ENCODE peak calls at places on chromosomes 2 and 18, in nine cellular contexts. J is epithelial cell of esophagus, T is endothelial cell of umbilical vein, W is BJ, L is fibroblast of lung, F is fibroblast of mammary gland, S is tibial nerve, R is A549, B is endodermal cell. H is an unnamed sample.

GRCh38 chr2:165198181-165198580 is 5.7 kb downstream of the SCN3A start:
- DNase-seq in W (no peak), J (no peak), T (no peak), F (no peak), L (no peak), R (no peak), B (no peak), S (no peak), H (no peak)

GRCh38 chr2:223404616-223405015 is 197.5 kb downstream of the SCG2 start:
- DNase-seq in F (no peak), L (no peak), S (no peak), R (no peak), J (peak), W (no peak), B (no peak), T (no peak), H (no peak)

GRCh38 chr18:5455644-5456043 is 88.2 kb downstream of the EPB41L3 start:
- DNase-seq in J (peak), T (peak), R (no peak), S (no peak), F (peak), L (peak), W (no peak), B (no peak), H (peak)

GRCh38 chr18:3593381-3593903 is 143.5 kb downstream of the TGIF1 start:
- DNase-seq in L (peak), W (peak), R (no peak), T (no peak), J (peak), F (peak), B (peak), S (peak), H (peak)

GRCh38 chr2:98601532-98602132 is 6.7 kb downstream of the COA5 start:
- DNase-seq in T (peak), F (peak), B (peak), S (no peak), R (peak), W (no peak), J (peak), L (peak), H (peak)

GRCh38 chr2:132577693-132578092 is 92.3 kb downstream of the LYPD1 start:
- DNase-seq in S (no peak), B (no peak), W (no peak), J (no peak), T (no peak), F (no peak), R (no peak), L (no peak), H (no peak)

GRCh38 chr2:241816431-241817121 is 7.6 kb downstream of the NEU4 start:
- DNase-seq in L (no peak), J (no peak), T (no peak), B (peak), W (no peak), S (no peak), F (no peak), R (no peak), H (no peak)

GRCh38 chr2:205495819-205496218 is 186.5 kb upstream of the NRP2 start:
- DNase-seq in F (peak), B (no peak), W (no peak), J (no peak), T (no peak), L (peak), S (no peak), R (no peak), H (peak)

GRCh38 chr2:204888222-204888621 is 342.9 kb downstream of the PARD3B start:
- DNase-seq in J (no peak), L (no peak), T (no peak), B (no peak), R (no peak), W (peak), F (peak), S (no peak), H (peak)

GRCh38 chr2:15943378-15943851 is 3.1 kb downstream of the MYCN start:
- DNase-seq in T (peak), W (no peak), S (no peak), B (peak), L (no peak), J (no peak), R (peak), F (no peak), H (no peak)

GRCh38 chr18:74551936-74552555 is 17.7 kb downstream of the CNDP1 start:
- DNase-seq in W (no peak), L (peak), B (peak), T (peak), S (peak), F (peak), R (peak), J (peak), H (peak)

GRCh38 chr2:17051558-17051957 is 385.9 kb upstream of the CYRIA start:
- DNase-seq in S (no peak), J (no peak), R (no peak), W (no peak), L (no peak), F (no peak), T (no peak), B (no peak), H (no peak)

GRCh38 chr2:239085201-239085992 is 237.5 kb downstream of the TWIST2 start:
- DNase-seq in T (no peak), J (no peak), B (no peak), W (no peak), S (no peak), R (no peak), L (no peak), F (no peak), H (no peak)

GRCh38 chr2:128441341-128442052 is 122.8 kb upstream of the HS6ST1 start:
- DNase-seq in S (no peak), T (no peak), R (no peak), J (no peak), L (no peak), W (no peak), F (no peak), B (peak), H (no peak)

GRCh38 chr2:195168369-195168768 is 488.7 kb upstream of the SLC39A10 start:
- DNase-seq in J (no peak), T (no peak), B (no peak), F (no peak), L (no peak), R (no peak), W (no peak), S (no peak), H (no peak)

GRCh38 chr2:135099802-135100483 is 47.9 kb downstream of the RAB3GAP1 start:
- DNase-seq in F (no peak), W (no peak), S (no peak), B (no peak), L (no peak), R (no peak), T (no peak), J (no peak), H (no peak)

GRCh38 chr2:99140860-99141109 is 722 bp upstream of the C2orf15 start:
- DNase-seq in B (no peak), J (no peak), S (no peak), T (no peak), F (no peak), R (no peak), L (no peak), W (no peak), H (no peak)

GRCh38 chr2:179981085-179981484 is 26.0 kb downstream of the CWC22 start:
- DNase-seq in J (peak), F (peak), S (no peak), L (peak), B (no peak), W (no peak), R (no peak), T (peak), H (peak)

GRCh38 chr2:8608411-8608954 is 73.4 kb upstream of the ID2 start:
- DNase-seq in J (no peak), W (no peak), S (no peak), R (no peak), F (peak), B (no peak), T (no peak), L (peak), H (peak)

GRCh38 chr2:225725726-225726125 is 326.2 kb downstream of the NYAP2 start:
- DNase-seq in J (no peak), R (no peak), B (no peak), S (no peak), T (peak), W (no peak), F (peak), L (peak), H (no peak)

GRCh38 chr2:156648522-156648921 is 212.3 kb downstream of the GPD2 start:
- DNase-seq in J (no peak), T (no peak), W (no peak), R (no peak), F (no peak), B (no peak), S (no peak), L (no peak), H (no peak)

GRCh38 chr2:27407798-27408491 is 1.4 kb downstream of the PPM1G start:
- DNase-seq in J (peak), W (no peak), T (peak), L (peak), F (peak), S (peak), R (peak), B (peak), H (peak)

GRCh38 chr2:159785195-159785594 is 12.8 kb downstream of the CD302 start:
- DNase-seq in B (no peak), T (no peak), R (no peak), S (no peak), J (no peak), W (no peak), L (no peak), F (no peak), H (no peak)

GRCh38 chr2:127909019-127909418 is 23.3 kb upstream of the AMMECR1L start:
- DNase-seq in W (no peak), J (no peak), R (no peak), L (no peak), S (no peak), F (no peak), B (peak), T (no peak), H (no peak)

GRCh38 chr18:41043876-41044275 is 911.2 kb upstream of the PIK3C3 start:
- DNase-seq in R (no peak), W (no peak), T (no peak), S (no peak), L (peak), F (no peak), B (no peak), J (no peak), H (no peak)

DNA sequence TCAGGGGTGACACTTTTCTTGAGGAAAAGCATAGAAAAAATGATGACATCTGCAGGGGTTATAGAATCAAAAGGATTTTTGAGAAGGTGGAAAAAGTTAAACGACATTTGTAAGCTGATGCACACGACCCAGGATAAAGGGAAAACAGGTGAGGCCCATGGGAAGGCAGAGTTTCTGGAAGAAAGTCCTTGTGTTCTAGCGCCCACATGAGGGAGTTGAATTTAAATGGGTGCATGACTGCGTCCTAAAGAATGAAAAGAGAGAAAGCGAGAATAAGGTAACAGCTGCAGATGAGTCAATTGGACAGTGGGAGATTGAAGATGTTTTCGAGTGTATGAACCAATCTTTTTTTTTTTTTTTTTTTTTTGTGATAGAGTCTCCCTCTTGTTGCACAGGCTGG is 158.1 kb downstream of the GALR1 start:
- DNase-seq in R (no peak), J (no peak), B (no peak), L (no peak), W (no peak), F (no peak), T (no peak), S (no peak), H (no peak)
- TF ChIP-seq CTCF in R (no peak), J (no peak), B (peak), L (no peak), W (no peak), F (no peak), T (no peak), S (no peak), H (no peak)

GRCh38 chr2:237473474-237474453 is 13.3 kb upstream of the MLPH start:
- DNase-seq in W (no peak), R (no peak), J (no peak), B (no peak), S (no peak), L (peak), F (peak), T (no peak), H (peak)
- H3K4me3 ChIP-seq in W (no peak), R (no peak), J (no peak), B (peak), S (no peak), L (no peak), F (no peak), T (no peak), H (no peak)

GRCh38 chr2:166519391-166519962 is 25.4 kb upstream of the SCN7A start:
- DNase-seq in J (no peak), T (no peak), R (no peak), W (no peak), S (no peak), F (no peak), L (no peak), B (peak), H (no peak)

GRCh38 chr2:166518634-166519390 is 24.8 kb upstream of the SCN7A start:
- DNase-seq in F (no peak), L (peak), W (no peak), R (no peak), S (no peak), T (no peak), J (peak), B (no peak), H (no peak)

GRCh38 chr2:166513952-166514351 is 19.9 kb upstream of the SCN7A start:
- DNase-seq in R (no peak), J (no peak), L (no peak), T (no peak), W (no peak), F (no peak), S (no peak), B (no peak), H (no peak)

GRCh38 chr2:166517533-166517932 is 23.5 kb upstream of the SCN7A start:
- DNase-seq in S (no peak), J (no peak), L (no peak), T (no peak), F (no peak), B (no peak), R (no peak), W (no peak), H (no peak)

DNA sequence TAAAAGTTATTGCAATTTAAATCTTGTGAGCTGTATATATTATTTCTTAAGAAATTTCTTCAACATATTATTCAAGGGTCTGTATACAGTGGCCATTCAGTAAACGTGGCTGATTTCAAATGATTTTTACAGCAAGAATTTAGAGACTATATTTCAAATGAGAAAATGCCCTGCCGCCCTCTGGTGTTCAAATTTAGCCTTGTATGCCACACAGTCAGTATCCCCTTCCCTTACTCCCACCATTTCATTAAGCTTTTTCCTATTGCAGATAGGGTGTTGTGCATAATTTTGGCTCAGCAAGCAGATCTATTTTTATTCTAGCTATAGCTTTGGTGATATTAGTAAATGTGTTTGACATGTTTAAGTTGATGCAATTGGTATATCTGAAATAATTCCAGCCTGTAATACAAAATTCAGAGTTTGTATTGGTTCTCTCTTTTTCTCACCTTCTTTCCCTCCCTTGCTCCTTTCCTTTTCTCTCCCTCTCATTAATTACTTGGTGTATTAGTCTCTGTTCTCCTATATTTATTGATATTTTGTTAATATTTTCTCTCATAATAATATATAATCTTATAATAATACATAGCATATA is 22.8 kb upstream of the SCN7A start:
- DNase-seq in L (peak), J (peak), T (peak), R (no peak), B (peak), F (peak), W (no peak), S (peak), H (no peak)
- TF ChIP-seq CTCF in L (peak), J (peak), T (peak), R (peak), B (peak), F (peak), W (peak), S (peak), H (peak)

GRCh38 chr2:217414429-217414828 is 554.6 kb upstream of the TNP1 start:
- DNase-seq in T (no peak), R (no peak), S (no peak), W (no peak), F (peak), J (no peak), L (no peak), B (no peak), H (no peak)

GRCh38 chr2:217409939-217410820 is 550.3 kb upstream of the TNP1 start:
- DNase-seq in T (no peak), L (no peak), J (no peak), B (no peak), R (no peak), W (no peak), F (no peak), S (no peak), H (no peak)

GRCh38 chr2:217413193-217413592 is 553.3 kb upstream of the TNP1 start:
- DNase-seq in J (no peak), T (no peak), L (no peak), S (no peak), R (no peak), F (peak), W (peak), B (no peak), H (peak)

GRCh38 chr2:217412299-217412698 is 552.4 kb upstream of the TNP1 start:
- DNase-seq in L (no peak), B (no peak), T (peak), R (no peak), F (no peak), S (no peak), J (no peak), W (no peak), H (no peak)

GRCh38 chr2:217412721-217413120 is 552.9 kb upstream of the TNP1 start:
- DNase-seq in T (no peak), R (no peak), F (peak), B (no peak), J (no peak), W (peak), S (no peak), L (peak), H (peak)
- H3K4me3 ChIP-seq in T (no peak), R (no peak), F (no peak), B (no peak), J (no peak), W (no peak), S (no peak), L (no peak), H (no peak)

GRCh38 chr2:111188681-111189080 is 68.0 kb downstream of the BCL2L11 start:
- DNase-seq in B (peak), F (no peak), R (no peak), T (no peak), W (no peak), S (no peak), L (no peak), J (no peak), H (no peak)

GRCh38 chr2:111192778-111193368 is 72.2 kb downstream of the BCL2L11 start:
- DNase-seq in S (no peak), L (no peak), R (no peak), W (no peak), T (no peak), J (no peak), B (peak), F (no peak), H (no peak)

GRCh38 chr2:111191877-111192276 is 71.2 kb downstream of the BCL2L11 start:
- DNase-seq in J (no peak), L (no peak), B (peak), S (no peak), T (no peak), F (no peak), W (no peak), R (no peak), H (no peak)

GRCh38 chr2:111189106-111189505 is 68.4 kb downstream of the BCL2L11 start:
- DNase-seq in F (no peak), T (no peak), W (no peak), S (no peak), B (no peak), R (no peak), L (no peak), J (no peak), H (no peak)

DNA sequence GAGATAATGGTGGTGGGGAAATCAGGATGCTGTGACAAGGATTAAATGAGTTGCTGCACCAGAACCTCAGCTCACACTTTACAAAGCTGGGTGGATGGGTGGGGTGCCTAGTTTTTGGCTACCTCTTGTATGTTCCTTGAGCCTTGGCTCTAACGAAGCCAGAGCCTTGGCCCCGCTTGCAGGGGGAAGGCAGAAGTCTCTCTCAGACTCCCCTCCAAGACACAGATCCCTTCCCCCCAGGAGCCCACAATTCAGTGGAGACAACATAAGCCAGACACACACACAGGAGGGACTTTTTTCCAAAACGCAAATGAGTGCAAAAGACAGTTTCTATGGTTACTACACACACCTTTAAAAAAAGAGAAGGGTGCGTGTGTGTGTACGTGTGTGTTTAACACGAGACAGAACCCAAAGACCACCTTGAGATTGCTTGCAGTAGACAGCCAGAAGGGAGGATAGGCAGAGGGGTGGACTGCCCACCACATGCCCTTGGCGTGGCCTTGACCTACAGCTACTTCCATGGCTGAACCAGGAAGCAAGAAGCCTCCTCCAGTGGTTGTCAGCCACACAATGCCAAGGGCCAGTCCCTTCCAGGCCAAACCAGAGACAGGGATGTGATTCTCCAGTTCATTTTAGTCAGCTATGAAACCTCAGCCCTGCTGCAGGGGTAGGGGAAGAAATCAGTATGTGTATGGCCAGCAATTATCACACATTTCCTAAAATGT is 70.3 kb downstream of the BCL2L11 start:
- DNase-seq in R (no peak), T (no peak), W (no peak), J (no peak), B (peak), S (no peak), F (no peak), L (no peak), H (no peak)
- TF ChIP-seq CTCF in R (no peak), T (no peak), W (no peak), J (no peak), B (no peak), S (no peak), F (no peak), L (no peak), H (no peak)